ENCODE peak calls at places on chromosomes 16 and 17, in eight cellular contexts. S, U, C, V, Z, R, B and D are unnamed samples.
A peak's percentile ranks its signal among the peaks of the same experiment; 100 is the strongest.

GRCh38 chr16:2591476-2592240 is 53.8 kb downstream of the PDPK1 start:
- DNase-seq in U (no peak), Z (no peak), S (no peak), R (no peak), C (no peak), B (no peak), V (no peak), D (no peak)

GRCh38 chr16:80230328-80231117 is 310.3 kb upstream of the DYNLRB2 start:
- DNase-seq in Z (no peak), V (no peak), C (no peak), U (no peak), R (no peak), B (no peak), S (no peak), D (no peak)

GRCh38 chr16:19935696-19936095 is 51.0 kb upstream of the GPRC5B start:
- DNase-seq in S (no peak), B (no peak), U (no peak), C (no peak), R (no peak), Z (no peak), V (no peak), D (no peak)

GRCh38 chr16:72013389-72013788 is 4.8 kb downstream of the DHODH start:
- DNase-seq in U (no peak), V (no peak), S (no peak), C (no peak), B (no peak), R (peak; percentile 40), Z (no peak), D (no peak)

GRCh38 chr17:39062846-39063680 is 88.4 kb downstream of the PLXDC1 start:
- DNase-seq in R (no peak), U (peak; percentile 26), Z (peak; percentile 32), B (no peak), V (no peak), S (no peak), C (no peak), D (no peak)

GRCh38 chr17:1590031-1590746 is 27.6 kb upstream of the PITPNA start:
- DNase-seq in V (no peak), Z (peak; percentile 89), B (peak; percentile 68), R (peak; percentile 58), C (peak; percentile 99), S (no peak), U (peak; percentile 50), D (no peak)

GRCh38 chr16:28845173-28846079 is 722 bp downstream of the TUFM start:
- DNase-seq in R (no peak), V (peak; percentile 24), Z (peak; percentile 38), U (no peak), C (peak; percentile 48), B (no peak), S (no peak), D (no peak)

GRCh38 chr16:80804061-80804450 is 342 bp downstream of the CDYL2 start:
- DNase-seq in V (peak; percentile 39), U (no peak), Z (peak; percentile 62), R (no peak), B (no peak), S (no peak), C (no peak), D (peak; percentile 25)

GRCh38 chr17:4152471-4152870 is 9.5 kb downstream of the CYB5D2 start:
- DNase-seq in Z (peak; percentile 45), R (no peak), V (no peak), U (peak; percentile 36), C (no peak), B (no peak), S (no peak), D (no peak)

GRCh38 chr17:50267074-50267841 is 7.0 kb upstream of the TMEM92 start:
- DNase-seq in C (no peak), S (no peak), R (no peak), B (no peak), U (no peak), Z (peak; percentile 65), V (no peak), D (no peak)

GRCh38 chr16:54817432-54817831 is 113.2 kb upstream of the IRX5 start:
- DNase-seq in B (no peak), R (no peak), V (no peak), S (no peak), Z (peak; percentile 37), C (peak; percentile 5), U (no peak), D (no peak)

GRCh38 chr17:40350410-40351184 is 13.9 kb downstream of the GJD3 start:
- DNase-seq in R (no peak), Z (no peak), U (no peak), S (peak; percentile 73), V (no peak), B (no peak), C (no peak), D (no peak)

GRCh38 chr16:26672206-26672605 is 394.5 kb upstream of the C16orf82 start:
- DNase-seq in R (no peak), S (peak; percentile 93), C (no peak), B (no peak), V (peak; percentile 23), U (no peak), Z (no peak), D (no peak)

GRCh38 chr16:952321-952720 is 18.5 kb downstream of the LMF1 start:
- DNase-seq in U (no peak), B (no peak), R (no peak), V (no peak), S (no peak), Z (no peak), C (no peak), D (no peak)